ENCODE peak calls at places on chromosomes 3 and 15, in six cellular contexts. N, V, Y, J, P and U are unnamed samples.

GRCh38 chr15:68220967-68221366 is 8.6 kb downstream of the CLN6 start:
- DNase-seq in N (no peak), V (no peak), Y (no peak), J (no peak), P (no peak), U (no peak)

GRCh38 chr3:72044231-72044935 is 259.4 kb upstream of the PROK2 start:
- DNase-seq in N (no peak), V (no peak), Y (no peak), J (no peak), P (no peak), U (no peak)

GRCh38 chr15:64902863-64903262 is 8.8 kb upstream of the ANKDD1A start:
- DNase-seq in N (no peak), V (no peak), Y (no peak), J (no peak), P (no peak), U (no peak)

GRCh38 chr3:42830437-42831320 is 21.4 kb downstream of the ACKR2 start:
- DNase-seq in N (no peak), V (no peak), Y (peak; percentile 47), J (no peak), P (peak; percentile 75), U (no peak)

GRCh38 chr3:149167898-149168297 is 38.5 kb downstream of the HPS3 start:
- DNase-seq in N (no peak), V (no peak), Y (no peak), J (no peak), P (no peak), U (no peak)

GRCh38 chr3:114706591-114707224 is 412.9 kb downstream of the TIGIT start:
- DNase-seq in N (no peak), V (no peak), Y (peak; percentile 63), J (peak; percentile 48), P (no peak), U (peak; percentile 50)

GRCh38 chr15:70146771-70147170 is 49.1 kb upstream of the TLE3 start:
- DNase-seq in N (no peak), V (no peak), Y (no peak), J (no peak), P (no peak), U (no peak)

GRCh38 chr3:101640256-101640655 is 36.7 kb downstream of the ZBTB11 start:
- DNase-seq in N (no peak), V (no peak), Y (no peak), J (no peak), P (no peak), U (no peak)

GRCh38 chr3:193124861-193125260 is 116.2 kb upstream of the PLAAT1 start:
- DNase-seq in N (no peak), V (no peak), Y (no peak), J (no peak), P (no peak), U (no peak)

GRCh38 chr3:195076981-195077610 is 193.9 kb downstream of the XXYLT1 start:
- DNase-seq in N (no peak), V (no peak), Y (no peak), J (no peak), P (no peak), U (no peak)

GRCh38 chr3:155995525-155996370 is 124.6 kb upstream of the KCNAB1 start:
- DNase-seq in N (no peak), V (no peak), Y (peak; percentile 7), J (peak; percentile 48), P (peak; percentile 48), U (no peak)

GRCh38 chr15:94387854-94388441 is 156.6 kb downstream of the MCTP2 start:
- DNase-seq in N (no peak), V (no peak), Y (no peak), J (no peak), P (no peak), U (no peak)

GRCh38 chr3:123817413-123817812 is 66.7 kb downstream of the MYLK start:
- DNase-seq in N (no peak), V (no peak), Y (no peak), J (no peak), P (no peak), U (no peak)

GRCh38 chr15:70833897-70834765 is 19.8 kb downstream of the LARP6 start:
- DNase-seq in N (no peak), V (no peak), Y (no peak), J (no peak), P (no peak), U (no peak)

GRCh38 chr15:68370768-68371151 is 61.2 kb downstream of the ITGA11 start:
- DNase-seq in N (no peak), V (no peak), Y (no peak), J (no peak), P (no peak), U (no peak)

GRCh38 chr3:196754215-196754937 is 14.7 kb downstream of the PAK2 start:
- DNase-seq in N (no peak), V (no peak), Y (peak; percentile 84), J (no peak), P (no peak), U (no peak)

GRCh38 chr15:52050416-52050815 is 31.4 kb downstream of the MAPK6 start:
- DNase-seq in N (no peak), V (no peak), Y (no peak), J (no peak), P (no peak), U (no peak)

GRCh38 chr3:30693470-30694120 is 87.2 kb downstream of the TGFBR2 start:
- DNase-seq in N (peak; percentile 63), V (no peak), Y (peak; percentile 74), J (peak; percentile 44), P (peak; percentile 83), U (peak; percentile 44)

GRCh38 chr15:37995461-37996347 is 61.3 kb downstream of the TMCO5A start:
- DNase-seq in N (peak; percentile 15), V (peak; percentile 26), Y (peak; percentile 39), J (no peak), P (peak; percentile 63), U (no peak)

GRCh38 chr3:10455515-10455914 is 49.9 kb downstream of the ATP2B2 start:
- DNase-seq in N (no peak), V (no peak), Y (no peak), J (no peak), P (no peak), U (no peak)

GRCh38 chr3:119319311-119319710 is 25.1 kb downstream of the ARHGAP31 start:
- DNase-seq in N (no peak), V (no peak), Y (no peak), J (no peak), P (no peak), U (no peak)

GRCh38 chr3:98986073-98986472 is 84.6 kb upstream of the DCBLD2 start:
- DNase-seq in N (peak; percentile 18), V (no peak), Y (no peak), J (peak; percentile 96), P (peak; percentile 45), U (no peak)

GRCh38 chr15:94723801-94724200 is 492.4 kb downstream of the MCTP2 start:
- DNase-seq in N (no peak), V (no peak), Y (no peak), J (no peak), P (no peak), U (no peak)

GRCh38 chr3:189629803-189630455 is 1.3 kb upstream of the TP63 start:
- DNase-seq in N (no peak), V (no peak), Y (no peak), J (no peak), P (no peak), U (no peak)

GRCh38 chr3:25889132-25889917 is 99.4 kb downstream of the OXSM start:
- DNase-seq in N (no peak), V (no peak), Y (no peak), J (no peak), P (no peak), U (no peak)

GRCh38 chr15:74525946-74526345 is 15.1 kb upstream of the ARID3B start:
- DNase-seq in N (no peak), V (no peak), Y (peak; percentile 51), J (no peak), P (no peak), U (no peak)

GRCh38 chr3:54376941-54377578 is 254.7 kb downstream of the CACNA2D3 start:
- DNase-seq in N (peak; percentile 33), V (peak; percentile 41), Y (no peak), J (no peak), P (no peak), U (no peak)

GRCh38 chr15:78457101-78457500 is 19.1 kb downstream of the IREB2 start:
- DNase-seq in N (peak; percentile 64), V (no peak), Y (no peak), J (peak; percentile 35), P (no peak), U (no peak)

GRCh38 chr3:136659253-136659652 is 92.9 kb downstream of the STAG1 start:
- DNase-seq in N (peak; percentile 58), V (no peak), Y (no peak), J (peak; percentile 54), P (peak; percentile 25), U (no peak)

GRCh38 chr15:33985287-33985686 is 17.0 kb downstream of the CHRM5 start:
- DNase-seq in N (no peak), V (no peak), Y (no peak), J (peak; percentile 92), P (peak; percentile 18), U (no peak)

GRCh38 chr3:13307041-13307440 is 113.1 kb downstream of the NUP210 start:
- DNase-seq in N (no peak), V (no peak), Y (no peak), J (no peak), P (no peak), U (no peak)

GRCh38 chr15:60004019-60004845 is at the start of gene FOXB1:
- DNase-seq in N (no peak), V (no peak), Y (no peak), J (no peak), P (peak; percentile 72), U (peak; percentile 49)

GRCh38 chr15:75646944-75647364 is 758 bp upstream of the SNX33 start:
- DNase-seq in N (no peak), V (no peak), Y (peak; percentile 56), J (no peak), P (peak; percentile 44), U (no peak)

GRCh38 chr3:126932188-126932931 is 50.6 kb upstream of the PLXNA1 start:
- DNase-seq in N (no peak), V (no peak), Y (no peak), J (no peak), P (no peak), U (no peak)

GRCh38 chr15:78739996-78740903 is 71.0 kb downstream of the ADAMTS7 start:
- DNase-seq in N (no peak), V (no peak), Y (peak; percentile 67), J (no peak), P (peak; percentile 86), U (peak; percentile 82)

GRCh38 chr15:82803793-82804574 is 1.9 kb downstream of the FSD2 start:
- DNase-seq in N (no peak), V (no peak), Y (no peak), J (no peak), P (no peak), U (no peak)

GRCh38 chr3:197122394-197122793 is 92.8 kb upstream of the MELTF start:
- DNase-seq in N (no peak), V (no peak), Y (no peak), J (no peak), P (no peak), U (no peak)

GRCh38 chr15:90659481-90659880 is 57.7 kb upstream of the BLM start:
- DNase-seq in N (no peak), V (no peak), Y (no peak), J (no peak), P (no peak), U (no peak)

GRCh38 chr3:25151497-25151896 is 276.6 kb upstream of the RARB start:
- DNase-seq in N (no peak), V (no peak), Y (peak; percentile 22), J (no peak), P (no peak), U (no peak)